ENCODE peak calls at places on chromosome 5, in nine cellular contexts. One of them, this sample, is unnamed.

GRCh38 chr5:124995451-124995850 is 249.0 kb upstream of the ZNF608 start:
- DNase-seq in NT2/D1: no peak
- DNase-seq in astrocyte of the cerebellum: no peak
- DNase-seq in dorsolateral prefrontal cortex: no peak
- DNase-seq in IMR-90: peak; percentile 93
- DNase-seq in EH: peak; percentile 46
- DNase-seq in activated gamma-delta T cell treated with anti-CD3 and anti-CD28 coated beads, Interleukin-2, amount 50 U/mL, for 16 hours: no peak
- DNase-seq in stimulated activated CD8-positive, alpha-beta memory T cell treated with anti-CD3 and anti-CD28 coated beads, Interleukin-7, amount 100 ng/mL, for 1 hour: no peak
- DNase-seq in stimulated activated CD4-positive, alpha-beta T cell treated with anti-CD3 and anti-CD28 coated beads, Interleukin-15, amount 100 ng/mL, for 24 hours: no peak
- DNase-seq in this sample: no peak

GRCh38 chr5:158770506-158770905 is 329.2 kb downstream of the EBF1 start:
- DNase-seq in NT2/D1: peak; percentile 23
- DNase-seq in astrocyte of the cerebellum: no peak
- DNase-seq in EH: peak; percentile 20
- DNase-seq in IMR-90: no peak
- DNase-seq in stimulated activated CD8-positive, alpha-beta memory T cell treated with anti-CD3 and anti-CD28 coated beads, Interleukin-7, amount 100 ng/mL, for 1 hour: no peak
- DNase-seq in dorsolateral prefrontal cortex: no peak
- DNase-seq in stimulated activated CD4-positive, alpha-beta T cell treated with anti-CD3 and anti-CD28 coated beads, Interleukin-15, amount 100 ng/mL, for 24 hours: no peak
- DNase-seq in activated gamma-delta T cell treated with anti-CD3 and anti-CD28 coated beads, Interleukin-2, amount 50 U/mL, for 16 hours: no peak
- DNase-seq in this sample: no peak

GRCh38 chr5:180289433-180289832 is 2.5 kb downstream of the MAPK9 start:
- DNase-seq in stimulated activated CD8-positive, alpha-beta memory T cell treated with anti-CD3 and anti-CD28 coated beads, Interleukin-7, amount 100 ng/mL, for 1 hour: no peak
- DNase-seq in astrocyte of the cerebellum: no peak
- DNase-seq in IMR-90: no peak
- DNase-seq in stimulated activated CD4-positive, alpha-beta T cell treated with anti-CD3 and anti-CD28 coated beads, Interleukin-15, amount 100 ng/mL, for 24 hours: no peak
- DNase-seq in NT2/D1: no peak
- DNase-seq in EH: no peak
- DNase-seq in dorsolateral prefrontal cortex: no peak
- DNase-seq in activated gamma-delta T cell treated with anti-CD3 and anti-CD28 coated beads, Interleukin-2, amount 50 U/mL, for 16 hours: no peak
- DNase-seq in this sample: no peak

GRCh38 chr5:108297042-108297596 is 84.8 kb downstream of the FBXL17 start:
- DNase-seq in EH: no peak
- DNase-seq in astrocyte of the cerebellum: no peak
- DNase-seq in dorsolateral prefrontal cortex: no peak
- DNase-seq in stimulated activated CD8-positive, alpha-beta memory T cell treated with anti-CD3 and anti-CD28 coated beads, Interleukin-7, amount 100 ng/mL, for 1 hour: no peak
- DNase-seq in stimulated activated CD4-positive, alpha-beta T cell treated with anti-CD3 and anti-CD28 coated beads, Interleukin-15, amount 100 ng/mL, for 24 hours: no peak
- DNase-seq in NT2/D1: no peak
- DNase-seq in IMR-90: no peak
- DNase-seq in activated gamma-delta T cell treated with anti-CD3 and anti-CD28 coated beads, Interleukin-2, amount 50 U/mL, for 16 hours: no peak
- DNase-seq in this sample: no peak

GRCh38 chr5:133603711-133604110 is 8.6 kb downstream of the FSTL4 start:
- DNase-seq in activated gamma-delta T cell treated with anti-CD3 and anti-CD28 coated beads, Interleukin-2, amount 50 U/mL, for 16 hours: no peak
- DNase-seq in IMR-90: no peak
- DNase-seq in dorsolateral prefrontal cortex: no peak
- DNase-seq in EH: no peak
- DNase-seq in NT2/D1: no peak
- DNase-seq in astrocyte of the cerebellum: no peak
- DNase-seq in stimulated activated CD4-positive, alpha-beta T cell treated with anti-CD3 and anti-CD28 coated beads, Interleukin-15, amount 100 ng/mL, for 24 hours: no peak
- DNase-seq in stimulated activated CD8-positive, alpha-beta memory T cell treated with anti-CD3 and anti-CD28 coated beads, Interleukin-7, amount 100 ng/mL, for 1 hour: no peak
- DNase-seq in this sample: no peak

GRCh38 chr5:5979362-5979760 is 399.0 kb downstream of the MED10 start:
- DNase-seq in EH: no peak
- DNase-seq in IMR-90: no peak
- DNase-seq in astrocyte of the cerebellum: peak; percentile 8
- DNase-seq in stimulated activated CD4-positive, alpha-beta T cell treated with anti-CD3 and anti-CD28 coated beads, Interleukin-15, amount 100 ng/mL, for 24 hours: no peak
- DNase-seq in stimulated activated CD8-positive, alpha-beta memory T cell treated with anti-CD3 and anti-CD28 coated beads, Interleukin-7, amount 100 ng/mL, for 1 hour: no peak
- DNase-seq in dorsolateral prefrontal cortex: no peak
- DNase-seq in activated gamma-delta T cell treated with anti-CD3 and anti-CD28 coated beads, Interleukin-2, amount 50 U/mL, for 16 hours: no peak
- DNase-seq in NT2/D1: peak; percentile 15
- DNase-seq in this sample: no peak

GRCh38 chr5:179858241-179858585 is 404 bp downstream of the MRNIP start:
- DNase-seq in IMR-90: peak; percentile 17
- DNase-seq in stimulated activated CD4-positive, alpha-beta T cell treated with anti-CD3 and anti-CD28 coated beads, Interleukin-15, amount 100 ng/mL, for 24 hours: no peak
- DNase-seq in activated gamma-delta T cell treated with anti-CD3 and anti-CD28 coated beads, Interleukin-2, amount 50 U/mL, for 16 hours: peak; percentile 26
- DNase-seq in astrocyte of the cerebellum: no peak
- DNase-seq in EH: peak; percentile 35
- DNase-seq in NT2/D1: no peak
- DNase-seq in dorsolateral prefrontal cortex: peak; percentile 53
- DNase-seq in stimulated activated CD8-positive, alpha-beta memory T cell treated with anti-CD3 and anti-CD28 coated beads, Interleukin-7, amount 100 ng/mL, for 1 hour: peak; percentile 19
- DNase-seq in this sample: no peak

GRCh38 chr5:38824821-38825220 is 21.0 kb upstream of the OSMR start:
- DNase-seq in NT2/D1: no peak
- DNase-seq in astrocyte of the cerebellum: no peak
- DNase-seq in activated gamma-delta T cell treated with anti-CD3 and anti-CD28 coated beads, Interleukin-2, amount 50 U/mL, for 16 hours: no peak
- DNase-seq in EH: no peak
- DNase-seq in stimulated activated CD4-positive, alpha-beta T cell treated with anti-CD3 and anti-CD28 coated beads, Interleukin-15, amount 100 ng/mL, for 24 hours: no peak
- DNase-seq in IMR-90: no peak
- DNase-seq in stimulated activated CD8-positive, alpha-beta memory T cell treated with anti-CD3 and anti-CD28 coated beads, Interleukin-7, amount 100 ng/mL, for 1 hour: no peak
- DNase-seq in dorsolateral prefrontal cortex: no peak
- DNase-seq in this sample: no peak

GRCh38 chr5:11076945-11077613 is 316.0 kb upstream of the DAP start:
- DNase-seq in stimulated activated CD4-positive, alpha-beta T cell treated with anti-CD3 and anti-CD28 coated beads, Interleukin-15, amount 100 ng/mL, for 24 hours: no peak
- DNase-seq in EH: no peak
- DNase-seq in astrocyte of the cerebellum: no peak
- DNase-seq in dorsolateral prefrontal cortex: no peak
- DNase-seq in stimulated activated CD8-positive, alpha-beta memory T cell treated with anti-CD3 and anti-CD28 coated beads, Interleukin-7, amount 100 ng/mL, for 1 hour: no peak
- DNase-seq in activated gamma-delta T cell treated with anti-CD3 and anti-CD28 coated beads, Interleukin-2, amount 50 U/mL, for 16 hours: no peak
- DNase-seq in IMR-90: no peak
- DNase-seq in NT2/D1: no peak
- DNase-seq in this sample: no peak

GRCh38 chr5:134851307-134851923 is 5.6 kb downstream of the C5orf24 start:
- DNase-seq in activated gamma-delta T cell treated with anti-CD3 and anti-CD28 coated beads, Interleukin-2, amount 50 U/mL, for 16 hours: no peak
- DNase-seq in NT2/D1: no peak
- DNase-seq in EH: peak; percentile 74
- DNase-seq in astrocyte of the cerebellum: no peak
- DNase-seq in stimulated activated CD4-positive, alpha-beta T cell treated with anti-CD3 and anti-CD28 coated beads, Interleukin-15, amount 100 ng/mL, for 24 hours: no peak
- DNase-seq in IMR-90: peak; percentile 56
- DNase-seq in dorsolateral prefrontal cortex: no peak
- DNase-seq in stimulated activated CD8-positive, alpha-beta memory T cell treated with anti-CD3 and anti-CD28 coated beads, Interleukin-7, amount 100 ng/mL, for 1 hour: no peak
- DNase-seq in this sample: no peak

GRCh38 chr5:69230181-69230580 is 4.5 kb upstream of the CDK7 start:
- DNase-seq in stimulated activated CD4-positive, alpha-beta T cell treated with anti-CD3 and anti-CD28 coated beads, Interleukin-15, amount 100 ng/mL, for 24 hours: no peak
- DNase-seq in EH: no peak
- DNase-seq in astrocyte of the cerebellum: no peak
- DNase-seq in activated gamma-delta T cell treated with anti-CD3 and anti-CD28 coated beads, Interleukin-2, amount 50 U/mL, for 16 hours: no peak
- DNase-seq in NT2/D1: no peak
- DNase-seq in IMR-90: no peak
- DNase-seq in dorsolateral prefrontal cortex: no peak
- DNase-seq in stimulated activated CD8-positive, alpha-beta memory T cell treated with anti-CD3 and anti-CD28 coated beads, Interleukin-7, amount 100 ng/mL, for 1 hour: no peak
- DNase-seq in this sample: no peak

GRCh38 chr5:179306191-179307005 is 38.9 kb downstream of the ADAMTS2 start:
- DNase-seq in stimulated activated CD8-positive, alpha-beta memory T cell treated with anti-CD3 and anti-CD28 coated beads, Interleukin-7, amount 100 ng/mL, for 1 hour: no peak
- DNase-seq in dorsolateral prefrontal cortex: peak; percentile 19
- DNase-seq in IMR-90: peak; percentile 75
- DNase-seq in NT2/D1: no peak
- DNase-seq in EH: peak; percentile 57
- DNase-seq in activated gamma-delta T cell treated with anti-CD3 and anti-CD28 coated beads, Interleukin-2, amount 50 U/mL, for 16 hours: no peak
- DNase-seq in stimulated activated CD4-positive, alpha-beta T cell treated with anti-CD3 and anti-CD28 coated beads, Interleukin-15, amount 100 ng/mL, for 24 hours: no peak
- DNase-seq in astrocyte of the cerebellum: no peak
- DNase-seq in this sample: no peak

GRCh38 chr5:15300141-15300540 is 199.8 kb upstream of the FBXL7 start:
- DNase-seq in stimulated activated CD8-positive, alpha-beta memory T cell treated with anti-CD3 and anti-CD28 coated beads, Interleukin-7, amount 100 ng/mL, for 1 hour: no peak
- DNase-seq in EH: no peak
- DNase-seq in IMR-90: no peak
- DNase-seq in dorsolateral prefrontal cortex: no peak
- DNase-seq in activated gamma-delta T cell treated with anti-CD3 and anti-CD28 coated beads, Interleukin-2, amount 50 U/mL, for 16 hours: no peak
- DNase-seq in astrocyte of the cerebellum: no peak
- DNase-seq in NT2/D1: no peak
- DNase-seq in stimulated activated CD4-positive, alpha-beta T cell treated with anti-CD3 and anti-CD28 coated beads, Interleukin-15, amount 100 ng/mL, for 24 hours: no peak
- DNase-seq in this sample: no peak

GRCh38 chr5:179318193-179318955 is 26.9 kb downstream of the ADAMTS2 start:
- DNase-seq in astrocyte of the cerebellum: no peak
- DNase-seq in stimulated activated CD4-positive, alpha-beta T cell treated with anti-CD3 and anti-CD28 coated beads, Interleukin-15, amount 100 ng/mL, for 24 hours: no peak
- DNase-seq in stimulated activated CD8-positive, alpha-beta memory T cell treated with anti-CD3 and anti-CD28 coated beads, Interleukin-7, amount 100 ng/mL, for 1 hour: no peak
- DNase-seq in NT2/D1: no peak
- DNase-seq in EH: peak; percentile 47
- DNase-seq in activated gamma-delta T cell treated with anti-CD3 and anti-CD28 coated beads, Interleukin-2, amount 50 U/mL, for 16 hours: no peak
- DNase-seq in dorsolateral prefrontal cortex: no peak
- DNase-seq in IMR-90: no peak
- DNase-seq in this sample: no peak

GRCh38 chr5:51373880-51374523 is 9.2 kb upstream of the ISL1 start:
- DNase-seq in stimulated activated CD4-positive, alpha-beta T cell treated with anti-CD3 and anti-CD28 coated beads, Interleukin-15, amount 100 ng/mL, for 24 hours: no peak
- DNase-seq in dorsolateral prefrontal cortex: no peak
- DNase-seq in IMR-90: no peak
- DNase-seq in NT2/D1: no peak
- DNase-seq in astrocyte of the cerebellum: no peak
- DNase-seq in activated gamma-delta T cell treated with anti-CD3 and anti-CD28 coated beads, Interleukin-2, amount 50 U/mL, for 16 hours: no peak
- DNase-seq in stimulated activated CD8-positive, alpha-beta memory T cell treated with anti-CD3 and anti-CD28 coated beads, Interleukin-7, amount 100 ng/mL, for 1 hour: no peak
- DNase-seq in EH: no peak
- DNase-seq in this sample: no peak

GRCh38 chr5:119070578-119070827 is 384 bp upstream of the DMXL1 start:
- DNase-seq in stimulated activated CD4-positive, alpha-beta T cell treated with anti-CD3 and anti-CD28 coated beads, Interleukin-15, amount 100 ng/mL, for 24 hours: peak; percentile 88
- DNase-seq in EH: no peak
- DNase-seq in dorsolateral prefrontal cortex: no peak
- DNase-seq in IMR-90: no peak
- DNase-seq in astrocyte of the cerebellum: no peak
- DNase-seq in activated gamma-delta T cell treated with anti-CD3 and anti-CD28 coated beads, Interleukin-2, amount 50 U/mL, for 16 hours: no peak
- DNase-seq in stimulated activated CD8-positive, alpha-beta memory T cell treated with anti-CD3 and anti-CD28 coated beads, Interleukin-7, amount 100 ng/mL, for 1 hour: no peak
- DNase-seq in NT2/D1: peak; percentile 66
- DNase-seq in this sample: no peak

GRCh38 chr5:132821791-132822190 is 8.7 kb downstream of the SHROOM1 start:
- DNase-seq in stimulated activated CD4-positive, alpha-beta T cell treated with anti-CD3 and anti-CD28 coated beads, Interleukin-15, amount 100 ng/mL, for 24 hours: no peak
- DNase-seq in EH: peak; percentile 41
- DNase-seq in NT2/D1: no peak
- DNase-seq in astrocyte of the cerebellum: no peak
- DNase-seq in activated gamma-delta T cell treated with anti-CD3 and anti-CD28 coated beads, Interleukin-2, amount 50 U/mL, for 16 hours: no peak
- DNase-seq in stimulated activated CD8-positive, alpha-beta memory T cell treated with anti-CD3 and anti-CD28 coated beads, Interleukin-7, amount 100 ng/mL, for 1 hour: no peak
- DNase-seq in dorsolateral prefrontal cortex: no peak
- DNase-seq in IMR-90: peak; percentile 87
- DNase-seq in this sample: no peak

GRCh38 chr5:54390015-54390414 is 65.5 kb upstream of the HSPB3 start:
- DNase-seq in dorsolateral prefrontal cortex: no peak
- DNase-seq in IMR-90: peak; percentile 97
- DNase-seq in EH: peak; percentile 91
- DNase-seq in stimulated activated CD8-positive, alpha-beta memory T cell treated with anti-CD3 and anti-CD28 coated beads, Interleukin-7, amount 100 ng/mL, for 1 hour: no peak
- DNase-seq in astrocyte of the cerebellum: peak; percentile 88
- DNase-seq in activated gamma-delta T cell treated with anti-CD3 and anti-CD28 coated beads, Interleukin-2, amount 50 U/mL, for 16 hours: no peak
- DNase-seq in NT2/D1: no peak
- DNase-seq in stimulated activated CD4-positive, alpha-beta T cell treated with anti-CD3 and anti-CD28 coated beads, Interleukin-15, amount 100 ng/mL, for 24 hours: no peak
- DNase-seq in this sample: no peak

GRCh38 chr5:139038618-139039305 is 159.4 kb downstream of the SIL1 start:
- DNase-seq in IMR-90: no peak
- DNase-seq in NT2/D1: no peak
- DNase-seq in stimulated activated CD4-positive, alpha-beta T cell treated with anti-CD3 and anti-CD28 coated beads, Interleukin-15, amount 100 ng/mL, for 24 hours: no peak
- DNase-seq in astrocyte of the cerebellum: no peak
- DNase-seq in activated gamma-delta T cell treated with anti-CD3 and anti-CD28 coated beads, Interleukin-2, amount 50 U/mL, for 16 hours: no peak
- DNase-seq in stimulated activated CD8-positive, alpha-beta memory T cell treated with anti-CD3 and anti-CD28 coated beads, Interleukin-7, amount 100 ng/mL, for 1 hour: no peak
- DNase-seq in dorsolateral prefrontal cortex: no peak
- DNase-seq in EH: no peak
- DNase-seq in this sample: no peak

GRCh38 chr5:113122053-113122452 is 145.5 kb downstream of the DCP2 start:
- DNase-seq in activated gamma-delta T cell treated with anti-CD3 and anti-CD28 coated beads, Interleukin-2, amount 50 U/mL, for 16 hours: no peak
- DNase-seq in stimulated activated CD8-positive, alpha-beta memory T cell treated with anti-CD3 and anti-CD28 coated beads, Interleukin-7, amount 100 ng/mL, for 1 hour: no peak
- DNase-seq in NT2/D1: no peak
- DNase-seq in dorsolateral prefrontal cortex: no peak
- DNase-seq in stimulated activated CD4-positive, alpha-beta T cell treated with anti-CD3 and anti-CD28 coated beads, Interleukin-15, amount 100 ng/mL, for 24 hours: no peak
- DNase-seq in IMR-90: peak; percentile 94
- DNase-seq in EH: peak; percentile 50
- DNase-seq in astrocyte of the cerebellum: no peak
- DNase-seq in this sample: no peak